ENCODE peak calls at places on chromosome 4, in six cellular contexts. K is EH; Z is activated naive CD4-positive, alpha-beta T cell treated with anti-CD3 and anti-CD28 coated beads, Interleukin-2, amount 10 ng/mL, durations not matched to agents 7 days and 5 days; L is stimulated activated naive CD4-positive, alpha-beta T cell; P is fibroblast of mammary gland; H is Calu3. T is an unnamed sample.

GRCh38 chr4:56655209-56655626 is 25.9 kb downstream of the HOPX start:
- DNase-seq in K (peak; percentile 43), Z (peak; percentile 38), L (no peak), P (peak; percentile 25), H (peak; percentile 20), T (no peak)

GRCh38 chr4:128502818-128503527 is 215.4 kb upstream of the PGRMC2 start:
- DNase-seq in K (peak; percentile 35), Z (no peak), L (no peak), P (no peak), H (no peak), T (no peak)

GRCh38 chr4:53313510-53313909 is 52.4 kb downstream of the SCFD2 start:
- DNase-seq in K (peak; percentile 52), Z (no peak), L (no peak), P (peak; percentile 26), H (no peak), T (no peak)

GRCh38 chr4:94451051-94451404 is 714 bp upstream of the PDLIM5 start:
- DNase-seq in K (peak; percentile 24), Z (no peak), L (no peak), P (peak; percentile 21), H (no peak), T (no peak)

GRCh38 chr4:147732516-147733193 is 767 bp downstream of the ARHGAP10 start:
- DNase-seq in K (peak; percentile 50), Z (peak; percentile 36), L (peak; percentile 1), P (peak; percentile 35), H (peak; percentile 24), T (no peak)

GRCh38 chr4:107125496-107125895 is 89.4 kb upstream of the DKK2 start:
- DNase-seq in K (peak; percentile 37), Z (no peak), L (no peak), P (peak; percentile 39), H (no peak), T (no peak)

GRCh38 chr4:19005211-19005610 is 983.7 kb upstream of the LCORL start:
- DNase-seq in K (peak; percentile 63), Z (no peak), L (no peak), P (no peak), H (no peak), T (no peak)

GRCh38 chr4:119656342-119656741 is 27.7 kb upstream of the PDE5A start:
- DNase-seq in K (no peak), Z (no peak), L (no peak), P (no peak), H (no peak), T (no peak)

GRCh38 chr4:972651-973424 is 531 bp downstream of the DGKQ start:
- DNase-seq in K (peak; percentile 41), Z (peak; percentile 78), L (peak; percentile 34), P (no peak), H (peak; percentile 20), T (no peak)

GRCh38 chr4:176548571-176548970 is 228.8 kb downstream of the SPCS3 start:
- DNase-seq in K (peak; percentile 91), Z (no peak), L (no peak), P (peak; percentile 75), H (no peak), T (no peak)

GRCh38 chr4:7077371-7077770 is 9.5 kb upstream of the GRPEL1 start:
- DNase-seq in K (no peak), Z (no peak), L (no peak), P (no peak), H (no peak), T (no peak)

GRCh38 chr4:181701219-181701618 is 542.0 kb upstream of the TENM3 start:
- DNase-seq in K (no peak), Z (no peak), L (no peak), P (no peak), H (no peak), T (no peak)

GRCh38 chr4:183588691-183589090 is 70.3 kb downstream of the RWDD4 start:
- DNase-seq in K (no peak), Z (no peak), L (no peak), P (no peak), H (no peak), T (no peak)

GRCh38 chr4:128810331-128810870 is 901 bp downstream of the JADE1 start:
- DNase-seq in K (peak; percentile 49), Z (peak; percentile 42), L (no peak), P (peak; percentile 57), H (peak; percentile 15), T (peak; percentile 33)

GRCh38 chr4:19134685-19135084 is 1113.1 kb upstream of the LCORL start:
- DNase-seq in K (no peak), Z (no peak), L (no peak), P (no peak), H (no peak), T (no peak)

GRCh38 chr4:27293831-27294230 is 433.2 kb downstream of the STIM2 start:
- DNase-seq in K (no peak), Z (no peak), L (no peak), P (no peak), H (no peak), T (no peak)

GRCh38 chr4:37675587-37676290 is 10.4 kb downstream of the RELL1 start:
- DNase-seq in K (no peak), Z (peak; percentile 58), L (no peak), P (no peak), H (no peak), T (no peak)

GRCh38 chr4:109649872-109650271 is 53.4 kb downstream of the CASP6 start:
- DNase-seq in K (no peak), Z (peak; percentile 40), L (no peak), P (no peak), H (no peak), T (no peak)

GRCh38 chr4:80155286-80155982 is 41.9 kb upstream of the PRDM8 start:
- DNase-seq in K (peak; percentile 9), Z (no peak), L (no peak), P (no peak), H (no peak), T (no peak)

GRCh38 chr4:187027231-187027760 is 303.6 kb upstream of the FAT1 start:
- DNase-seq in K (peak; percentile 67), Z (no peak), L (no peak), P (no peak), H (no peak), T (no peak)

GRCh38 chr4:184252136-184253071 is 34.7 kb upstream of the ENPP6 start:
- DNase-seq in K (no peak), Z (no peak), L (no peak), P (no peak), H (no peak), T (no peak)

T was measured in GDM1.